ENCODE peak calls at places on chromosome 7, in seven cellular contexts. One of them, this sample, is unnamed.

GRCh38 chr7:155395176-155395797 is 62.6 kb upstream of the EN2 start:
- DNase-seq in NCI-H2081: no peak
- DNase-seq in left ventricle myocardium superior: no peak
- DNase-seq in fibroblast of mammary gland: no peak
- DNase-seq in H9: no peak
- DNase-seq in NCI-H69: peak
- DNase-seq in iPS DF 19.7: no peak
- DNase-seq in this sample: no peak

GRCh38 chr7:82595176-82595575 is 151.6 kb upstream of the CACNA2D1 start:
- DNase-seq in NCI-H2081: peak
- DNase-seq in left ventricle myocardium superior: no peak
- DNase-seq in fibroblast of mammary gland: no peak
- DNase-seq in H9: no peak
- DNase-seq in NCI-H69: peak
- DNase-seq in iPS DF 19.7: no peak
- DNase-seq in this sample: no peak

GRCh38 chr7:141225916-141226618 is 152.2 kb downstream of the TMEM178B start:
- DNase-seq in NCI-H2081: no peak
- DNase-seq in left ventricle myocardium superior: no peak
- DNase-seq in fibroblast of mammary gland: no peak
- DNase-seq in H9: no peak
- DNase-seq in NCI-H69: no peak
- DNase-seq in iPS DF 19.7: no peak
- DNase-seq in this sample: no peak

GRCh38 chr7:2978403-2978802 is 65.3 kb downstream of the CARD11 start:
- DNase-seq in NCI-H2081: no peak
- DNase-seq in left ventricle myocardium superior: no peak
- DNase-seq in fibroblast of mammary gland: no peak
- DNase-seq in H9: peak
- DNase-seq in NCI-H69: peak
- DNase-seq in iPS DF 19.7: peak
- DNase-seq in this sample: no peak

GRCh38 chr7:22481726-22482125 is 18.3 kb downstream of the STEAP1B start:
- DNase-seq in NCI-H2081: no peak
- DNase-seq in left ventricle myocardium superior: no peak
- DNase-seq in fibroblast of mammary gland: peak
- DNase-seq in H9: no peak
- DNase-seq in NCI-H69: peak
- DNase-seq in iPS DF 19.7: no peak
- DNase-seq in this sample: no peak

GRCh38 chr7:38229386-38229785 is 44.0 kb downstream of the TARP start:
- DNase-seq in NCI-H2081: no peak
- DNase-seq in left ventricle myocardium superior: no peak
- DNase-seq in fibroblast of mammary gland: peak
- DNase-seq in H9: no peak
- DNase-seq in NCI-H69: no peak
- DNase-seq in iPS DF 19.7: no peak
- DNase-seq in this sample: peak

GRCh38 chr7:122803323-122803722 is 82.9 kb downstream of the CADPS2 start:
- DNase-seq in NCI-H2081: no peak
- DNase-seq in left ventricle myocardium superior: no peak
- DNase-seq in fibroblast of mammary gland: peak
- DNase-seq in H9: no peak
- DNase-seq in NCI-H69: peak
- DNase-seq in iPS DF 19.7: no peak
- DNase-seq in this sample: peak

GRCh38 chr7:151342811-151343210 is 1.2 kb downstream of the NUB1 start:
- DNase-seq in NCI-H2081: no peak
- DNase-seq in left ventricle myocardium superior: no peak
- DNase-seq in fibroblast of mammary gland: no peak
- DNase-seq in H9: no peak
- DNase-seq in NCI-H69: no peak
- DNase-seq in iPS DF 19.7: no peak
- DNase-seq in this sample: no peak

GRCh38 chr7:155069992-155070827 is at the start of gene HTR5A:
- DNase-seq in NCI-H2081: no peak
- DNase-seq in left ventricle myocardium superior: peak
- DNase-seq in fibroblast of mammary gland: peak
- DNase-seq in H9: peak
- DNase-seq in NCI-H69: peak
- DNase-seq in iPS DF 19.7: peak
- DNase-seq in this sample: peak

GRCh38 chr7:140672382-140673062 is at the start of gene ADCK2:
- DNase-seq in NCI-H2081: peak
- DNase-seq in left ventricle myocardium superior: peak
- DNase-seq in fibroblast of mammary gland: no peak
- DNase-seq in H9: peak
- DNase-seq in NCI-H69: peak
- DNase-seq in iPS DF 19.7: no peak
- DNase-seq in this sample: peak

GRCh38 chr7:85186083-85186520 is 754 bp downstream of the SEMA3D start:
- DNase-seq in NCI-H2081: no peak
- DNase-seq in left ventricle myocardium superior: peak
- DNase-seq in fibroblast of mammary gland: peak
- DNase-seq in H9: peak
- DNase-seq in NCI-H69: peak
- DNase-seq in iPS DF 19.7: no peak
- DNase-seq in this sample: no peak

GRCh38 chr7:152989889-152990380 is 230.4 kb downstream of the ACTR3B start:
- DNase-seq in NCI-H2081: no peak
- DNase-seq in left ventricle myocardium superior: no peak
- DNase-seq in fibroblast of mammary gland: no peak
- DNase-seq in H9: peak
- DNase-seq in NCI-H69: peak
- DNase-seq in iPS DF 19.7: peak
- DNase-seq in this sample: no peak

GRCh38 chr7:131764143-131764795 is 207.8 kb upstream of the PODXL start:
- DNase-seq in NCI-H2081: no peak
- DNase-seq in left ventricle myocardium superior: no peak
- DNase-seq in fibroblast of mammary gland: no peak
- DNase-seq in H9: no peak
- DNase-seq in NCI-H69: no peak
- DNase-seq in iPS DF 19.7: no peak
- DNase-seq in this sample: no peak

GRCh38 chr7:628041-628763 is 98.3 kb upstream of the DNAAF5 start:
- DNase-seq in NCI-H2081: no peak
- DNase-seq in left ventricle myocardium superior: no peak
- DNase-seq in fibroblast of mammary gland: no peak
- DNase-seq in H9: no peak
- DNase-seq in NCI-H69: no peak
- DNase-seq in iPS DF 19.7: no peak
- DNase-seq in this sample: no peak

GRCh38 chr7:155576900-155577508 is 30.6 kb upstream of the CNPY1 start:
- DNase-seq in NCI-H2081: no peak
- DNase-seq in left ventricle myocardium superior: no peak
- DNase-seq in fibroblast of mammary gland: no peak
- DNase-seq in H9: no peak
- DNase-seq in NCI-H69: no peak
- DNase-seq in iPS DF 19.7: no peak
- DNase-seq in this sample: no peak

GRCh38 chr7:43658718-43659548 is 70.4 kb downstream of the COA1 start:
- DNase-seq in NCI-H2081: no peak
- DNase-seq in left ventricle myocardium superior: no peak
- DNase-seq in fibroblast of mammary gland: peak
- DNase-seq in H9: no peak
- DNase-seq in NCI-H69: no peak
- DNase-seq in iPS DF 19.7: no peak
- DNase-seq in this sample: peak

GRCh38 chr7:76294344-76295024 is 8.0 kb upstream of the HSPB1 start:
- DNase-seq in NCI-H2081: peak
- DNase-seq in left ventricle myocardium superior: peak
- DNase-seq in fibroblast of mammary gland: peak
- DNase-seq in H9: peak
- DNase-seq in NCI-H69: peak
- DNase-seq in iPS DF 19.7: no peak
- DNase-seq in this sample: peak

GRCh38 chr7:82444220-82445049 is 858 bp upstream of the CACNA2D1 start:
- DNase-seq in NCI-H2081: peak
- DNase-seq in left ventricle myocardium superior: no peak
- DNase-seq in fibroblast of mammary gland: no peak
- DNase-seq in H9: peak
- DNase-seq in NCI-H69: peak
- DNase-seq in iPS DF 19.7: no peak
- DNase-seq in this sample: no peak

GRCh38 chr7:98086231-98086855 is 20.3 kb upstream of the LMTK2 start:
- DNase-seq in NCI-H2081: peak
- DNase-seq in left ventricle myocardium superior: no peak
- DNase-seq in fibroblast of mammary gland: no peak
- DNase-seq in H9: no peak
- DNase-seq in NCI-H69: peak
- DNase-seq in iPS DF 19.7: no peak
- DNase-seq in this sample: peak

GRCh38 chr7:88759956-88760515 is 536 bp downstream of the ZNF804B start:
- DNase-seq in NCI-H2081: no peak
- DNase-seq in left ventricle myocardium superior: no peak
- DNase-seq in fibroblast of mammary gland: no peak
- DNase-seq in H9: no peak
- DNase-seq in NCI-H69: peak
- DNase-seq in iPS DF 19.7: no peak
- DNase-seq in this sample: no peak

GRCh38 chr7:113810108-113810748 is 108.6 kb downstream of the PPP1R3A start:
- DNase-seq in NCI-H2081: no peak
- DNase-seq in left ventricle myocardium superior: no peak
- DNase-seq in fibroblast of mammary gland: no peak
- DNase-seq in H9: no peak
- DNase-seq in NCI-H69: peak
- DNase-seq in iPS DF 19.7: no peak
- DNase-seq in this sample: no peak

GRCh38 chr7:43302211-43302711 is 189.8 kb downstream of the HECW1 start:
- DNase-seq in NCI-H2081: no peak
- DNase-seq in left ventricle myocardium superior: no peak
- DNase-seq in fibroblast of mammary gland: peak
- DNase-seq in H9: peak
- DNase-seq in NCI-H69: no peak
- DNase-seq in iPS DF 19.7: no peak
- DNase-seq in this sample: peak

GRCh38 chr7:155590215-155591023 is 44.1 kb upstream of the CNPY1 start:
- DNase-seq in NCI-H2081: peak
- DNase-seq in left ventricle myocardium superior: peak
- DNase-seq in fibroblast of mammary gland: no peak
- DNase-seq in H9: peak
- DNase-seq in NCI-H69: peak
- DNase-seq in iPS DF 19.7: peak
- DNase-seq in this sample: no peak

GRCh38 chr7:15503603-15504280 is 58.1 kb downstream of the AGMO start:
- DNase-seq in NCI-H2081: no peak
- DNase-seq in left ventricle myocardium superior: no peak
- DNase-seq in fibroblast of mammary gland: peak
- DNase-seq in H9: no peak
- DNase-seq in NCI-H69: no peak
- DNase-seq in iPS DF 19.7: no peak
- DNase-seq in this sample: no peak

GRCh38 chr7:158850390-158851174 is 5.8 kb upstream of the DYNC2I1 start:
- DNase-seq in NCI-H2081: no peak
- DNase-seq in left ventricle myocardium superior: no peak
- DNase-seq in fibroblast of mammary gland: no peak
- DNase-seq in H9: no peak
- DNase-seq in NCI-H69: no peak
- DNase-seq in iPS DF 19.7: no peak
- DNase-seq in this sample: no peak

GRCh38 chr7:57339198-57339944 is 110.6 kb upstream of the ZNF716 start:
- DNase-seq in NCI-H2081: no peak
- DNase-seq in left ventricle myocardium superior: no peak
- DNase-seq in fibroblast of mammary gland: no peak
- DNase-seq in H9: no peak
- DNase-seq in NCI-H69: no peak
- DNase-seq in iPS DF 19.7: no peak
- DNase-seq in this sample: no peak

GRCh38 chr7:128405345-128406146 is 4.2 kb downstream of the IMPDH1 start:
- DNase-seq in NCI-H2081: peak
- DNase-seq in left ventricle myocardium superior: peak
- DNase-seq in fibroblast of mammary gland: peak
- DNase-seq in H9: peak
- DNase-seq in NCI-H69: peak
- DNase-seq in iPS DF 19.7: no peak
- DNase-seq in this sample: peak

GRCh38 chr7:108586274-108586710 is 16.6 kb downstream of the DNAJB9 start:
- DNase-seq in NCI-H2081: no peak
- DNase-seq in left ventricle myocardium superior: no peak
- DNase-seq in fibroblast of mammary gland: no peak
- DNase-seq in H9: no peak
- DNase-seq in NCI-H69: no peak
- DNase-seq in iPS DF 19.7: no peak
- DNase-seq in this sample: no peak

GRCh38 chr7:147492621-147493020 is 1097.9 kb upstream of the C7orf33 start:
- DNase-seq in NCI-H2081: no peak
- DNase-seq in left ventricle myocardium superior: no peak
- DNase-seq in fibroblast of mammary gland: peak
- DNase-seq in H9: no peak
- DNase-seq in NCI-H69: no peak
- DNase-seq in iPS DF 19.7: no peak
- DNase-seq in this sample: no peak

GRCh38 chr7:94436700-94437099 is 42.0 kb downstream of the COL1A2 start:
- DNase-seq in NCI-H2081: no peak
- DNase-seq in left ventricle myocardium superior: no peak
- DNase-seq in fibroblast of mammary gland: no peak
- DNase-seq in H9: no peak
- DNase-seq in NCI-H69: no peak
- DNase-seq in iPS DF 19.7: no peak
- DNase-seq in this sample: no peak

GRCh38 chr7:116403265-116403664 is 96.3 kb upstream of the CAV2 start:
- DNase-seq in NCI-H2081: no peak
- DNase-seq in left ventricle myocardium superior: no peak
- DNase-seq in fibroblast of mammary gland: peak
- DNase-seq in H9: no peak
- DNase-seq in NCI-H69: no peak
- DNase-seq in iPS DF 19.7: no peak
- DNase-seq in this sample: peak

GRCh38 chr7:45881759-45882464 is 6.4 kb upstream of the IGFBP1 start:
- DNase-seq in NCI-H2081: no peak
- DNase-seq in left ventricle myocardium superior: no peak
- DNase-seq in fibroblast of mammary gland: peak
- DNase-seq in H9: no peak
- DNase-seq in NCI-H69: no peak
- DNase-seq in iPS DF 19.7: no peak
- DNase-seq in this sample: peak

This sample was measured in MCF 10A.